ENCODE peak calls at places on chromosomes 11 and 22, in nine cellular contexts. R is AG04449; G is fibroblast of the aortic adventitia; T is GM04503; Q is GM10248; O is HTR-8/SVneo; D is stimulated activated effector memory CD8-positive, alpha-beta T cell treated with anti-CD3 and anti-CD28 coated beads, Interleukin-12 subunit alpha, Interleukin-12 subunit beta, amount 100 ng/mL, for 72 hours; Z is Kasumi-1; A is tibial nerve. F is an unnamed sample.

GRCh38 chr11:112558691-112559090 is 298.0 kb upstream of the PLET1 start:
- DNase-seq in Q (no peak), G (peak; percentile 27), T (no peak), Z (no peak), D (no peak), R (no peak), O (no peak), A (no peak), F (no peak)

GRCh38 chr11:80097146-80097545 is 656.3 kb upstream of the TENM4 start:
- DNase-seq in A (no peak), Q (no peak), Z (no peak), R (no peak), G (no peak), T (no peak), O (no peak), D (no peak), F (no peak)

GRCh38 chr22:43852605-43853327 is 9.5 kb downstream of the SULT4A1 start:
- DNase-seq in G (no peak), A (no peak), R (no peak), T (no peak), Z (no peak), O (no peak), D (no peak), Q (no peak), F (no peak)

GRCh38 chr11:77069336-77069968 is 2.7 kb downstream of the CAPN5 start:
- DNase-seq in T (no peak), D (no peak), O (no peak), Z (no peak), Q (no peak), R (no peak), A (no peak), G (no peak), F (no peak)

GRCh38 chr11:43920598-43921419 is 21.6 kb upstream of the C11orf96 start:
- DNase-seq in G (peak; percentile 100), O (peak; percentile 71), A (peak; percentile 94), Q (peak; percentile 16), D (no peak), R (peak; percentile 100), T (peak; percentile 100), Z (no peak), F (no peak)

GRCh38 chr22:26512149-26512793 is at the start of gene TFIP11:
- DNase-seq in Z (peak; percentile 77), D (peak; percentile 83), Q (peak; percentile 97), R (peak; percentile 37), A (peak; percentile 95), O (peak; percentile 89), G (peak; percentile 88), T (peak; percentile 60), F (peak; percentile 92)

GRCh38 chr22:20970939-20971657 is 4.0 kb downstream of the AIFM3 start:
- DNase-seq in Z (no peak), Q (no peak), A (no peak), R (no peak), D (no peak), O (no peak), T (no peak), G (no peak), F (no peak)

GRCh38 chr22:45684169-45684568 is 12.5 kb downstream of the ATXN10 start:
- DNase-seq in R (no peak), G (peak; percentile 54), D (no peak), Q (no peak), O (no peak), Z (peak; percentile 74), A (no peak), T (no peak), F (no peak)

GRCh38 chr11:46315033-46315738 is 32.1 kb upstream of the DGKZ start:
- DNase-seq in G (peak; percentile 84), Q (peak; percentile 84), A (peak; percentile 79), T (no peak), Z (peak; percentile 70), D (peak; percentile 64), O (peak; percentile 89), R (no peak), F (no peak)

GRCh38 chr11:109770323-109770722 is 322.9 kb upstream of the ZC3H12C start:
- DNase-seq in Z (no peak), D (no peak), R (no peak), G (no peak), O (no peak), A (no peak), T (no peak), Q (no peak), F (no peak)

GRCh38 chr22:24224468-24224867 is 20.4 kb downstream of the GGT5 start:
- DNase-seq in A (no peak), D (no peak), T (no peak), Q (no peak), O (no peak), Z (no peak), G (no peak), R (no peak), F (no peak)

GRCh38 chr11:1917523-1918435 is 1.7 kb upstream of the TNNT3 start:
- DNase-seq in G (no peak), R (no peak), O (no peak), Z (no peak), Q (no peak), T (no peak), D (no peak), A (no peak), F (no peak)

GRCh38 chr22:41260871-41261270 is 20.1 kb upstream of the CHADL start:
- DNase-seq in Z (no peak), A (no peak), Q (no peak), O (no peak), D (no peak), T (no peak), R (no peak), G (no peak), F (no peak)

GRCh38 chr22:30906411-30906810 is 62.2 kb downstream of the MORC2 start:
- DNase-seq in A (no peak), O (no peak), R (no peak), Z (no peak), Q (no peak), T (no peak), G (no peak), D (no peak), F (no peak)

GRCh38 chr11:2093575-2094353 is 45.4 kb downstream of the IGF2 start:
- DNase-seq in T (no peak), A (no peak), O (no peak), R (no peak), Q (no peak), Z (no peak), D (no peak), G (no peak), F (no peak)

GRCh38 chr22:20316844-20317401 is 2.9 kb downstream of the DGCR6L start:
- DNase-seq in Z (no peak), O (no peak), D (peak; percentile 0), Q (no peak), A (no peak), T (no peak), G (no peak), R (no peak), F (no peak)

F was measured in frontal cortex.